ENCODE peak calls at places on chromosomes 2 and 18, in eight cellular contexts. One of them, this sample, is unnamed.
A peak's percentile ranks its signal among the peaks of the same experiment; 100 is the strongest.

GRCh38 chr2:162091325-162092007 is 17.5 kb upstream of the DPP4 start:
- DNase-seq in H9: peak; percentile 63
- DNase-seq in T1000: no peak
- DNase-seq in K562: no peak
- DNase-seq in GM12892: no peak
- DNase-seq in Ammon's horn: no peak
- DNase-seq in HTR-8/SVneo: no peak
- DNase-seq in stimulated activated CD8-positive, alpha-beta memory T cell treated with anti-CD3 and anti-CD28 coated beads, Interleukin-12 subunit alpha, Interleukin-12 subunit beta, amount 100 ng/mL, for 4 hours: no peak
- DNase-seq in this sample: no peak

GRCh38 chr2:31748041-31748440 is 167.3 kb upstream of the SRD5A2 start:
- DNase-seq in stimulated activated CD8-positive, alpha-beta memory T cell treated with anti-CD3 and anti-CD28 coated beads, Interleukin-12 subunit alpha, Interleukin-12 subunit beta, amount 100 ng/mL, for 4 hours: no peak
- DNase-seq in T1000: peak; percentile 19
- DNase-seq in Ammon's horn: no peak
- DNase-seq in H9: no peak
- DNase-seq in GM12892: no peak
- DNase-seq in HTR-8/SVneo: no peak
- DNase-seq in K562: no peak
- DNase-seq in this sample: no peak

GRCh38 chr2:128309341-128310093 is 9.2 kb downstream of the HS6ST1 start:
- DNase-seq in HTR-8/SVneo: no peak
- DNase-seq in H9: peak; percentile 25
- DNase-seq in T1000: no peak
- DNase-seq in stimulated activated CD8-positive, alpha-beta memory T cell treated with anti-CD3 and anti-CD28 coated beads, Interleukin-12 subunit alpha, Interleukin-12 subunit beta, amount 100 ng/mL, for 4 hours: no peak
- DNase-seq in Ammon's horn: peak; percentile 82
- DNase-seq in K562: peak; percentile 75
- DNase-seq in GM12892: no peak
- DNase-seq in this sample: peak; percentile 85

GRCh38 chr2:70983506-70984227 is 5.2 kb downstream of the ANKRD53 start:
- DNase-seq in GM12892: no peak
- DNase-seq in T1000: no peak
- DNase-seq in HTR-8/SVneo: no peak
- DNase-seq in Ammon's horn: no peak
- DNase-seq in H9: peak; percentile 14
- DNase-seq in K562: no peak
- DNase-seq in stimulated activated CD8-positive, alpha-beta memory T cell treated with anti-CD3 and anti-CD28 coated beads, Interleukin-12 subunit alpha, Interleukin-12 subunit beta, amount 100 ng/mL, for 4 hours: no peak
- DNase-seq in this sample: no peak

GRCh38 chr2:190065839-190066238 is 3.3 kb upstream of the MSTN start:
- DNase-seq in H9: no peak
- DNase-seq in Ammon's horn: no peak
- DNase-seq in HTR-8/SVneo: no peak
- DNase-seq in T1000: no peak
- DNase-seq in GM12892: no peak
- DNase-seq in stimulated activated CD8-positive, alpha-beta memory T cell treated with anti-CD3 and anti-CD28 coated beads, Interleukin-12 subunit alpha, Interleukin-12 subunit beta, amount 100 ng/mL, for 4 hours: no peak
- DNase-seq in K562: no peak
- DNase-seq in this sample: no peak

GRCh38 chr2:109259671-109260070 is 130.7 kb downstream of the SH3RF3 start:
- DNase-seq in HTR-8/SVneo: no peak
- DNase-seq in stimulated activated CD8-positive, alpha-beta memory T cell treated with anti-CD3 and anti-CD28 coated beads, Interleukin-12 subunit alpha, Interleukin-12 subunit beta, amount 100 ng/mL, for 4 hours: no peak
- DNase-seq in T1000: no peak
- DNase-seq in Ammon's horn: no peak
- DNase-seq in GM12892: no peak
- DNase-seq in H9: no peak
- DNase-seq in K562: no peak
- DNase-seq in this sample: no peak

GRCh38 chr2:170926743-170927297 is 2.2 kb upstream of the GORASP2 start:
- DNase-seq in HTR-8/SVneo: no peak
- DNase-seq in H9: no peak
- DNase-seq in Ammon's horn: no peak
- DNase-seq in K562: no peak
- DNase-seq in stimulated activated CD8-positive, alpha-beta memory T cell treated with anti-CD3 and anti-CD28 coated beads, Interleukin-12 subunit alpha, Interleukin-12 subunit beta, amount 100 ng/mL, for 4 hours: no peak
- DNase-seq in GM12892: no peak
- DNase-seq in T1000: no peak
- DNase-seq in this sample: no peak

GRCh38 chr2:69616755-69617154 is 26.8 kb downstream of the AAK1 start:
- DNase-seq in K562: no peak
- DNase-seq in T1000: no peak
- DNase-seq in Ammon's horn: no peak
- DNase-seq in HTR-8/SVneo: no peak
- DNase-seq in GM12892: no peak
- DNase-seq in stimulated activated CD8-positive, alpha-beta memory T cell treated with anti-CD3 and anti-CD28 coated beads, Interleukin-12 subunit alpha, Interleukin-12 subunit beta, amount 100 ng/mL, for 4 hours: no peak
- DNase-seq in H9: no peak
- DNase-seq in this sample: no peak

GRCh38 chr2:208545398-208546042 is 138.9 kb downstream of the PTH2R start:
- DNase-seq in K562: no peak
- DNase-seq in H9: peak; percentile 29
- DNase-seq in T1000: no peak
- DNase-seq in HTR-8/SVneo: no peak
- DNase-seq in GM12892: no peak
- DNase-seq in stimulated activated CD8-positive, alpha-beta memory T cell treated with anti-CD3 and anti-CD28 coated beads, Interleukin-12 subunit alpha, Interleukin-12 subunit beta, amount 100 ng/mL, for 4 hours: no peak
- DNase-seq in Ammon's horn: no peak
- DNase-seq in this sample: peak; percentile 93

GRCh38 chr18:54209471-54210180 is 14.8 kb downstream of the MBD2 start:
- DNase-seq in stimulated activated CD8-positive, alpha-beta memory T cell treated with anti-CD3 and anti-CD28 coated beads, Interleukin-12 subunit alpha, Interleukin-12 subunit beta, amount 100 ng/mL, for 4 hours: no peak
- DNase-seq in GM12892: no peak
- DNase-seq in K562: no peak
- DNase-seq in H9: no peak
- DNase-seq in T1000: no peak
- DNase-seq in HTR-8/SVneo: no peak
- DNase-seq in Ammon's horn: no peak
- DNase-seq in this sample: no peak

GRCh38 chr18:11167778-11168177 is 18.4 kb upstream of the PIEZO2 start:
- DNase-seq in HTR-8/SVneo: no peak
- DNase-seq in Ammon's horn: no peak
- DNase-seq in stimulated activated CD8-positive, alpha-beta memory T cell treated with anti-CD3 and anti-CD28 coated beads, Interleukin-12 subunit alpha, Interleukin-12 subunit beta, amount 100 ng/mL, for 4 hours: no peak
- DNase-seq in GM12892: no peak
- DNase-seq in K562: no peak
- DNase-seq in T1000: no peak
- DNase-seq in H9: no peak
- DNase-seq in this sample: no peak

GRCh38 chr2:97951155-97951670 is 44.5 kb downstream of the TMEM131 start:
- DNase-seq in GM12892: no peak
- DNase-seq in stimulated activated CD8-positive, alpha-beta memory T cell treated with anti-CD3 and anti-CD28 coated beads, Interleukin-12 subunit alpha, Interleukin-12 subunit beta, amount 100 ng/mL, for 4 hours: no peak
- DNase-seq in T1000: no peak
- DNase-seq in Ammon's horn: no peak
- DNase-seq in K562: no peak
- DNase-seq in HTR-8/SVneo: no peak
- DNase-seq in H9: no peak
- DNase-seq in this sample: no peak

GRCh38 chr2:104599802-104600510 is 254.0 kb upstream of the POU3F3 start:
- DNase-seq in stimulated activated CD8-positive, alpha-beta memory T cell treated with anti-CD3 and anti-CD28 coated beads, Interleukin-12 subunit alpha, Interleukin-12 subunit beta, amount 100 ng/mL, for 4 hours: no peak
- DNase-seq in H9: no peak
- DNase-seq in T1000: peak; percentile 69
- DNase-seq in GM12892: no peak
- DNase-seq in Ammon's horn: no peak
- DNase-seq in K562: no peak
- DNase-seq in HTR-8/SVneo: no peak
- DNase-seq in this sample: no peak

GRCh38 chr2:70785137-70785911 is 5.1 kb downstream of the FIGLA start:
- DNase-seq in T1000: no peak
- DNase-seq in HTR-8/SVneo: peak; percentile 55
- DNase-seq in GM12892: no peak
- DNase-seq in Ammon's horn: peak; percentile 88
- DNase-seq in K562: peak; percentile 61
- DNase-seq in stimulated activated CD8-positive, alpha-beta memory T cell treated with anti-CD3 and anti-CD28 coated beads, Interleukin-12 subunit alpha, Interleukin-12 subunit beta, amount 100 ng/mL, for 4 hours: no peak
- DNase-seq in H9: peak; percentile 62
- DNase-seq in this sample: peak; percentile 43

GRCh38 chr18:49812321-49813070 is 837 bp downstream of the ACAA2 start:
- DNase-seq in stimulated activated CD8-positive, alpha-beta memory T cell treated with anti-CD3 and anti-CD28 coated beads, Interleukin-12 subunit alpha, Interleukin-12 subunit beta, amount 100 ng/mL, for 4 hours: no peak
- DNase-seq in H9: no peak
- DNase-seq in Ammon's horn: no peak
- DNase-seq in K562: no peak
- DNase-seq in GM12892: no peak
- DNase-seq in T1000: no peak
- DNase-seq in HTR-8/SVneo: no peak
- DNase-seq in this sample: no peak

GRCh38 chr2:53562407-53562806 is 205.2 kb upstream of the CHAC2 start:
- DNase-seq in GM12892: no peak
- DNase-seq in H9: no peak
- DNase-seq in K562: no peak
- DNase-seq in T1000: no peak
- DNase-seq in Ammon's horn: no peak
- DNase-seq in stimulated activated CD8-positive, alpha-beta memory T cell treated with anti-CD3 and anti-CD28 coated beads, Interleukin-12 subunit alpha, Interleukin-12 subunit beta, amount 100 ng/mL, for 4 hours: no peak
- DNase-seq in HTR-8/SVneo: no peak
- DNase-seq in this sample: peak; percentile 8